ENCODE peak calls at places on chromosome 6, in four cellular contexts. V is heart left ventricle, P is stomach, O is AG04450. X is an unnamed sample.

GRCh38 chr6:79612918-79613317 is 18.2 kb upstream of the SH3BGRL2 start:
- DNase-seq in V (no peak), O (no peak), P (no peak), X (no peak)

GRCh38 chr6:67606905-67607828 is 1027.9 kb upstream of the ADGRB3 start:
- DNase-seq in V (no peak), P (no peak), O (no peak), X (no peak)

GRCh38 chr6:137893726-137894125 is 26.7 kb downstream of the TNFAIP3 start:
- DNase-seq in O (no peak), V (no peak), P (no peak), X (no peak)

GRCh38 chr6:84791927-84792326 is 27.5 kb upstream of the TBX18 start:
- DNase-seq in V (no peak), O (no peak), P (no peak), X (no peak)

GRCh38 chr6:72035483-72035882 is 149.1 kb downstream of the RIMS1 start:
- DNase-seq in O (no peak), P (no peak), V (no peak), X (no peak)

GRCh38 chr6:54473328-54473727 is 165.1 kb downstream of the TINAG start:
- DNase-seq in P (no peak), O (no peak), V (no peak), X (no peak)

GRCh38 chr6:149190228-149190831 is 127.2 kb upstream of the TAB2 start:
- DNase-seq in P (peak), O (no peak), V (no peak), X (peak)

GRCh38 chr6:136593748-136594490 is 43.7 kb upstream of the MAP7 start:
- DNase-seq in P (peak), O (peak), V (no peak), X (no peak)

GRCh38 chr6:30386166-30386565 is 41.2 kb downstream of the RPP21 start:
- DNase-seq in O (no peak), V (no peak), P (no peak), X (no peak)

GRCh38 chr6:11120273-11121005 is 8.9 kb upstream of the ERVFRD-1 start:
- DNase-seq in O (no peak), V (no peak), P (no peak), X (no peak)

GRCh38 chr6:153131037-153131981 is at the start of gene RGS17:
- DNase-seq in V (peak), O (peak), P (peak), X (peak)

GRCh38 chr6:104404377-104404776 is 455.3 kb downstream of the HACE1 start:
- DNase-seq in O (no peak), V (no peak), P (no peak), X (no peak)

GRCh38 chr6:151690768-151691562 is 116.5 kb upstream of the ESR1 start:
- DNase-seq in P (no peak), V (no peak), O (no peak), X (no peak)

GRCh38 chr6:151721141-151721540 is 86.3 kb upstream of the ESR1 start:
- DNase-seq in P (no peak), O (no peak), V (no peak), X (no peak)

GRCh38 chr6:55886185-55886836 is 10.9 kb upstream of the BMP5 start:
- DNase-seq in O (no peak), P (no peak), V (no peak), X (no peak)

GRCh38 chr6:14549319-14549770 is 431.8 kb downstream of the CD83 start:
- DNase-seq in V (no peak), P (no peak), O (no peak), X (no peak)
- H3K27ac ChIP-seq in V (no peak), P (no peak), O (no peak), X (no peak)

GRCh38 chr6:156776470-156776840 is 723 bp upstream of the ARID1B start:
- DNase-seq in V (no peak), O (no peak), P (no peak), X (no peak)
- TF ChIP-seq CTCF in V (no peak), O (no peak), P (no peak), X (no peak)

DNA sequence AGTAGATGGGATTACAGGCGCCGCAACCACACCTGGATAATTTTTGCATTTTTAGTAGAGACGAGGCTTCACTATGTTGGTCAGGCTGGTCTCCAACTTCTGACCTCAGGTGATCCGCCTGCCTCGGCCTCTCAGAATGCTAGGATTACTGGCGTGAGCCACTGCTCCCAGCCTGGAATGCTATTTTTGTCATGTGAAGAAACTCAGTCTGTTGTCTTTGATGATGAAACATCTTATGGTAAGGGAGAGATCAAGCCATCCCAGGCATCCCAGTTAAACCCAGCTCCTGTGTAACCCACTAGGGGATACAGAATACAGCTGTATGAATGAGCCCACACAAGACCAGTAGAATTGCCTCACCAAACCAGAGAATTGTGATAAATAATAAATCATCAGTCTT is 83.6 kb upstream of the RBM24 start:
- DNase-seq in V (no peak), O (no peak), P (no peak), X (no peak)
- H3K27ac ChIP-seq in V (no peak), O (no peak), P (no peak), X (no peak)

GRCh38 chr6:116430860-116431259 is 30.3 kb upstream of the CALHM6 start:
- DNase-seq in V (no peak), P (no peak), O (no peak), X (no peak)
- TF ChIP-seq CTCF in V (no peak), P (no peak), O (no peak), X (no peak)

DNA sequence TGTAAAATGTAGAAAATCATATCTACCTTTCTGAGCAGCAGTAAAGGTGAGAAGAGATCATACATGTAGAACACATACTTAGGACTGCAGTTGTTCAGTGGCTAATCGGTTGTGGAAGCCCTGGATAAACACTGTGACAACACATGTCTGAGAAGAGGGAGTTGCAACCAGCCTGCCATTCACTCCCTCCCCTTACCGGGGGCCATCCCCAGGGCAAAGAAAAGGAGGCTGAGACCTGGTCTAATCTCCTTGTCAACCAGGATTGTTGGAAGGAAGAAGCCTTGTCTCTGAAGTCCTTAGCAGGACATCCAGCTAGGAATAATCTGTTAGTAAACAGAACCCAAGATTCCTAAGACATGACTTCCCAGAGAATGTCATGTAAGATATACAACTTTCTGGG is 462.5 kb upstream of the AGPAT4 start:
- DNase-seq in P (no peak), O (no peak), V (no peak), X (no peak)
- H3K27ac ChIP-seq in P (no peak), O (no peak), V (no peak), X (no peak)

DNA sequence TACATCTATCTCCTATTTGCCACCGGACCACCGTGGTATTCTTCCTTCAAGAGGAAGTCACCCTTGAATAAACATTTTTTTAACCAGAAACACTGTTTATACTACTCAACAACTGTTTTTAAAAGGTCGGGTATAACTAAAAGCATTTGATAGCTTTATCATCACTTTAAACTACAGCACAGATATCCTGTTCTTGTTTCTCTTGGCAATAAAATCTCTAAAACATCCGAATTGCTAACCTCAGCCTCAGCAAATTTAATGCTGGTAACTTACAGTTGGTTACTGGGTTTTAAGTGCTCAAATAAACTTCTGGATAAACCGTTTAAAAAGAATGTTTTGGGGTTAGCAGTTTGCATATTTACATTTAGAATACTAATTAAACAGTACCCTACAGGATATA is 20.4 kb downstream of the ZUP1 start:
- DNase-seq in O (no peak), P (no peak), V (no peak), X (no peak)
- TF ChIP-seq CTCF in O (no peak), P (no peak), V (no peak), X (no peak)

GRCh38 chr6:33429745-33430042 is 9.8 kb downstream of the SYNGAP1 start:
- DNase-seq in V (no peak), O (no peak), P (no peak), X (no peak)
- H3K27ac ChIP-seq in V (no peak), O (no peak), P (peak), X (peak)

GRCh38 chr6:108848116-108848868 is at the start of gene ARMC2:
- DNase-seq in O (peak), P (peak), V (peak), X (peak)
- TF ChIP-seq CTCF in O (no peak), P (no peak), V (no peak), X (no peak)

X was measured in lower lobe of right lung.